ENCODE peak calls at places on chromosomes 1 and 21, in four cellular contexts. U, M, R and D are unnamed samples.

GRCh38 chr1:201019321-201019977 is 4.1 kb downstream of the KIF21B start:
- DNase-seq in R (no peak), M (peak; percentile 79), U (peak; percentile 17), D (peak; percentile 84)

GRCh38 chr1:180458807-180459206 is 43.6 kb downstream of the ACBD6 start:
- DNase-seq in R (no peak), M (no peak), U (no peak), D (no peak)

GRCh38 chr1:21586926-21587601 is 77.8 kb downstream of the ALPL start:
- DNase-seq in U (peak; percentile 69), R (no peak), M (peak; percentile 90), D (peak; percentile 74)

GRCh38 chr1:206608108-206608698 is 4.1 kb downstream of the EIF2D start:
- DNase-seq in M (peak; percentile 55), U (peak; percentile 30), R (peak; percentile 60), D (peak; percentile 60)

GRCh38 chr1:167109125-167109524 is 15.2 kb downstream of the STYXL2 start:
- DNase-seq in U (no peak), R (no peak), M (no peak), D (no peak)

GRCh38 chr21:33230518-33231324 is 983 bp downstream of the IFNAR2 start:
- DNase-seq in U (peak; percentile 37), M (peak; percentile 68), R (no peak), D (peak; percentile 56)

GRCh38 chr1:37932759-37933158 is 14.1 kb downstream of the INPP5B start:
- DNase-seq in M (peak; percentile 46), R (no peak), U (no peak), D (peak; percentile 28)

GRCh38 chr1:212583082-212583615 is 25.4 kb upstream of the ATF3 start:
- DNase-seq in R (no peak), M (no peak), U (no peak), D (no peak)

GRCh38 chr1:197024460-197024859 is 42.6 kb downstream of the F13B start:
- DNase-seq in M (no peak), R (no peak), U (peak; percentile 46), D (peak; percentile 78)

GRCh38 chr1:114315601-114316000 is 161.9 kb upstream of the SYT6 start:
- DNase-seq in M (no peak), R (no peak), U (no peak), D (no peak)

GRCh38 chr1:7672864-7673263 is 98.2 kb upstream of the VAMP3 start:
- DNase-seq in R (no peak), U (no peak), M (no peak), D (no peak)

GRCh38 chr1:182784556-182785171 is 4.9 kb upstream of the NPL start:
- DNase-seq in U (peak; percentile 20), R (no peak), M (no peak), D (peak; percentile 44)
- TF ChIP-seq RAD21 in U (no peak), R (peak; percentile 85), M (peak; percentile 98), D (peak; percentile 93)

GRCh38 chr1:192983349-192983980 is 75.7 kb downstream of the UCHL5 start:
- DNase-seq in M (no peak), U (no peak), R (no peak), D (no peak)
- TF ChIP-seq RNF2 in M (no peak), U (no peak), R (no peak), D (no peak)

DNA sequence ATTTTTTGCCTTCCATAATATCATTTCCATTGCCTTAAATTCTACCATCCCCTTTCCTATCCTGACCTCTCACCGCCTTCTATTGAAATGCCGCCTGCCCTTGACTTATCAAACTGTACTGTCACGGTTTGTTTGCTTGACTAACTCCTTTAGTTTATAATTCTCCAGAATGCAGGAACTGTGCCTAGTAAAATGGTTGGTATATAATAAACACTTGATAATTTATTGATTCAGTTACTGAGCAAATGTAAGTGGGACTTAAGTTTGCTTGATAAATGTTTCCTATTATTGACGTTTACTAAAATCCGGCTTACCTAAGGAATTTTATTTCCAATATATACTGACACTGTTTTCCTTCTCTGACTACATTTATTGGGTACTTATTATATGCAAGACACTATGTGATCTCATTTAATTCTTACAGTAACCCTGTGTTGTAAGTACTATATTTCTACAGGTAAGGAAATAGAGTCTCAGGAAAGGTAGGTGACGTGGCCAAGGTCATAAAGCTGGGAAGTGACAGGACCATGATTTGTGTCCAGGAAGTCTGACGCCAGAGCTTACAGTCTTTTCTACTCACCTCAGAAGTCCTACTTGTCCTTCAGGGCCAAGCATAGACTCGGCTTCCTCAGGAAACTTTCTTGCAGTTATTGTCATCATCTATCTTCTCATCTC is 35.7 kb downstream of the DPT start:
- DNase-seq in U (peak; percentile 84), M (no peak), R (no peak), D (no peak)
- TF ChIP-seq RAD21 in U (no peak), M (no peak), R (no peak), D (no peak)

DNA sequence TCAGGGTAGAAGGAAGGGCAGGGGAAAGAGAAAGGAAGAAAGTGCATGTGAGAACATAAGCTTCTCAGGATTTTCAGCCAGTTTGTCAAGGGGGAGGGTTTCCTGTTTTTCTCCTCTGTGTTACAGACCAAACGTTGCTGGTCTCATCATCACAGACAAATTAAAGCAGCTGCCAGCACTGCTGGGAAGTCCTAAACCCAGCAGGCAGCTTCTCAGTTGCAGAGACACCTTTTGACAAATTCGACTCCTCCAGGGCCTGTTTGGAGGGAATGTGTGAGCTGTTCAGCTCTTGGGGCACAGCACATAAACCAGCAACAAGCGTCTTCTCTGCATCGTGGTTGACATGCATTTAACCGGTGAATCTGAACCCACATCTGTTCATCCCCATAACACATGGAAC is 454.5 kb upstream of the RUNX1 start:
- DNase-seq in R (no peak), M (no peak), U (no peak), D (no peak)
- TF ChIP-seq RNF2 in R (no peak), M (no peak), U (no peak), D (no peak)

GRCh38 chr1:199733125-199733524 is 294.4 kb upstream of the NR5A2 start:
- DNase-seq in M (no peak), R (no peak), U (no peak), D (no peak)
- TF ChIP-seq RAD21 in M (no peak), R (no peak), U (no peak), D (no peak)

GRCh38 chr1:168498159-168498609 is 45.6 kb downstream of the XCL2 start:
- DNase-seq in U (no peak), R (no peak), M (no peak), D (no peak)
- TF ChIP-seq RNF2 in U (no peak), R (no peak), M (no peak), D (no peak)

DNA sequence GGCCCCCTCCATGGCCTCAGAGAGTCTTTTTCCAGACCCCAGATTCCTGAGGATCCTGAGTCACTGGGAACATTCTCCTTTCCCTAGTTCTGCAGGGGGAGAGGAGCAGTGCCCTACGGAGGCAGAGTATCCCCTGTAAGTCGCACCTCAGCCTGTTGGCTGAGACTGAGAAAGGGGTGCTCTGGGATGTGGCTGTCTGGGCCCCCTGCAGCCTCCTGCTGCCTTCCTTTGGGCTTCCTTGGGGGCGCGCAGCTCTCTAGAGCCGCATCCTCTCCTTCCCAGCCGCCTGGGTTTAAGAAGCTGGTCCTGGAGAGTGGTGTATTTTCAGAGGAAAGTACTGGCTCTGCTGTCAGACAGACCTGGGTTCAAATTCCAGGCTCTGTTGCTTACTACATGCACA is 7.8 kb downstream of the GLIS1 start:
- DNase-seq in U (no peak), R (no peak), M (no peak), D (no peak)
- TF ChIP-seq RAD21 in U (no peak), R (no peak), M (no peak), D (no peak)

DNA sequence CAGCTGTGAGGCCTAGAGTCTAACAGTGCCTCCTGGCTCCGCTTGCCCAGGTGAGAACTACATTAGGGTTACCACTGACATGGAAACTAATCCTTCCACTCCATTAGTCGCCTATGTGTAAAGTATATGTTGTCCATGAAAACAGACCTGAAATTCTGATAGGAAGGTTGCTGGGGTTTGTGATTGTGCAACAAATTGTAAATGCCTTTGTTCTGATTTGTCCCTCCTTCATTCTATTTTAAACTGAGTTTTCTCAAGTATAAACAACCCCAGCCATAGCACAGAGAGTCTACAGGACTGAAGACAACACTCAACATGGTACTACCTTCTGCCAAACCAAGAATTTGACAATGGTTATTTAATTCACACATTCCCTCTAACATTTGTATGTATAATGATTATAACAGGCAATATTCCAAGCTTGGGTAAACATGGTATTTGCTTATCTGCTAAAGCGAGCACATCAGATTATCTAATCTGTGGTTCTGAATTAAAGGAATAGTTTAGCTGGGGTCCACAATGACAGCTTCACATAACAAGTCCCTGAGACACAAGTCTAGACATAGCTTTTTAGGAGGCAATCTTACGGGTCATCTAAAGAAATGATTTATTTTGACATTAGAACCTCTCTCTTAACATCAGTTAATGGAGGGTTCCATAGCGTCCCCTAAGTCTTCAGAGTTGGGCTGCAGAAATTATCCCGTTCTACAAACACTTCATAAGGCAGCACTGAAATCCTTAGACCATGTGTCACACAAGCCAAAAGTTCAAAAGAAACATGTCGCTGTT is 633.0 kb downstream of the SMYD3 start:
- DNase-seq in U (no peak), R (no peak), M (no peak), D (no peak)
- TF ChIP-seq RNF2 in U (no peak), R (no peak), M (no peak), D (no peak)